ENCODE peak calls at places on chromosomes 6 and 20, in eight cellular contexts. One of them, this sample, is unnamed.

GRCh38 chr6:40328376-40328987 is 258.7 kb downstream of the LRFN2 start:
- DNase-seq in amniotic epithelial cell: no peak
- DNase-seq in activated T-helper 1 cell treated with anti-CD3 and anti-CD28 coated beads, Interleukin-2, amount 50 U/mL, for 16 hours: no peak
- DNase-seq in head of caudate nucleus: peak; percentile 32
- DNase-seq in hypothalamus: no peak
- DNase-seq in HFFc6: no peak
- DNase-seq in activated naive CD8-positive, alpha-beta T cell treated with anti-CD3 and anti-CD28 coated beads for 36 hours: peak; percentile 24
- DNase-seq in GM12865: peak; percentile 8
- DNase-seq in this sample: no peak

GRCh38 chr6:97978855-97979271 is 695.8 kb upstream of the MMS22L start:
- DNase-seq in amniotic epithelial cell: no peak
- DNase-seq in head of caudate nucleus: no peak
- DNase-seq in hypothalamus: no peak
- DNase-seq in activated T-helper 1 cell treated with anti-CD3 and anti-CD28 coated beads, Interleukin-2, amount 50 U/mL, for 16 hours: no peak
- DNase-seq in activated naive CD8-positive, alpha-beta T cell treated with anti-CD3 and anti-CD28 coated beads for 36 hours: no peak
- DNase-seq in GM12865: no peak
- DNase-seq in HFFc6: no peak
- DNase-seq in this sample: no peak

GRCh38 chr20:52564594-52564993 is 373.0 kb upstream of the ZFP64 start:
- DNase-seq in GM12865: no peak
- DNase-seq in HFFc6: no peak
- DNase-seq in head of caudate nucleus: no peak
- DNase-seq in amniotic epithelial cell: no peak
- DNase-seq in activated T-helper 1 cell treated with anti-CD3 and anti-CD28 coated beads, Interleukin-2, amount 50 U/mL, for 16 hours: no peak
- DNase-seq in hypothalamus: no peak
- DNase-seq in activated naive CD8-positive, alpha-beta T cell treated with anti-CD3 and anti-CD28 coated beads for 36 hours: no peak
- DNase-seq in this sample: no peak

GRCh38 chr20:48659888-48660287 is 167.9 kb downstream of the PREX1 start:
- DNase-seq in head of caudate nucleus: no peak
- DNase-seq in activated T-helper 1 cell treated with anti-CD3 and anti-CD28 coated beads, Interleukin-2, amount 50 U/mL, for 16 hours: no peak
- DNase-seq in amniotic epithelial cell: no peak
- DNase-seq in HFFc6: no peak
- DNase-seq in hypothalamus: no peak
- DNase-seq in activated naive CD8-positive, alpha-beta T cell treated with anti-CD3 and anti-CD28 coated beads for 36 hours: no peak
- DNase-seq in GM12865: no peak
- DNase-seq in this sample: no peak

GRCh38 chr6:147203311-147204059 is 732 bp upstream of the STXBP5 start:
- DNase-seq in GM12865: peak; percentile 87
- DNase-seq in activated T-helper 1 cell treated with anti-CD3 and anti-CD28 coated beads, Interleukin-2, amount 50 U/mL, for 16 hours: peak; percentile 32
- DNase-seq in activated naive CD8-positive, alpha-beta T cell treated with anti-CD3 and anti-CD28 coated beads for 36 hours: peak; percentile 82
- DNase-seq in hypothalamus: peak; percentile 63
- DNase-seq in HFFc6: peak; percentile 73
- DNase-seq in head of caudate nucleus: peak; percentile 79
- DNase-seq in amniotic epithelial cell: peak; percentile 78
- DNase-seq in this sample: no peak

GRCh38 chr20:35954907-35955251 is 577 bp upstream of the SCAND1 start:
- DNase-seq in HFFc6: peak; percentile 12
- DNase-seq in activated naive CD8-positive, alpha-beta T cell treated with anti-CD3 and anti-CD28 coated beads for 36 hours: no peak
- DNase-seq in activated T-helper 1 cell treated with anti-CD3 and anti-CD28 coated beads, Interleukin-2, amount 50 U/mL, for 16 hours: peak; percentile 6
- DNase-seq in hypothalamus: no peak
- DNase-seq in GM12865: peak; percentile 55
- DNase-seq in amniotic epithelial cell: peak; percentile 51
- DNase-seq in head of caudate nucleus: no peak
- DNase-seq in this sample: peak; percentile 12

GRCh38 chr20:1775117-1775516 is 117.5 kb upstream of the SIRPG start:
- DNase-seq in HFFc6: peak; percentile 52
- DNase-seq in activated T-helper 1 cell treated with anti-CD3 and anti-CD28 coated beads, Interleukin-2, amount 50 U/mL, for 16 hours: no peak
- DNase-seq in GM12865: no peak
- DNase-seq in activated naive CD8-positive, alpha-beta T cell treated with anti-CD3 and anti-CD28 coated beads for 36 hours: no peak
- DNase-seq in hypothalamus: no peak
- DNase-seq in head of caudate nucleus: no peak
- DNase-seq in amniotic epithelial cell: peak; percentile 69
- DNase-seq in this sample: peak; percentile 30

GRCh38 chr6:37019065-37019450 is 13.6 kb downstream of the FGD2 start:
- DNase-seq in HFFc6: no peak
- DNase-seq in activated T-helper 1 cell treated with anti-CD3 and anti-CD28 coated beads, Interleukin-2, amount 50 U/mL, for 16 hours: no peak
- DNase-seq in activated naive CD8-positive, alpha-beta T cell treated with anti-CD3 and anti-CD28 coated beads for 36 hours: no peak
- DNase-seq in GM12865: no peak
- DNase-seq in amniotic epithelial cell: no peak
- DNase-seq in hypothalamus: no peak
- DNase-seq in head of caudate nucleus: no peak
- DNase-seq in this sample: no peak

GRCh38 chr6:144953552-144954240 is 668.6 kb downstream of the UTRN start:
- DNase-seq in amniotic epithelial cell: peak; percentile 45
- DNase-seq in activated T-helper 1 cell treated with anti-CD3 and anti-CD28 coated beads, Interleukin-2, amount 50 U/mL, for 16 hours: no peak
- DNase-seq in activated naive CD8-positive, alpha-beta T cell treated with anti-CD3 and anti-CD28 coated beads for 36 hours: no peak
- DNase-seq in head of caudate nucleus: no peak
- DNase-seq in HFFc6: peak; percentile 77
- DNase-seq in hypothalamus: no peak
- DNase-seq in GM12865: no peak
- DNase-seq in this sample: peak; percentile 58

GRCh38 chr6:47126647-47127339 is 84.7 kb upstream of the ADGRF1 start:
- DNase-seq in head of caudate nucleus: no peak
- DNase-seq in activated T-helper 1 cell treated with anti-CD3 and anti-CD28 coated beads, Interleukin-2, amount 50 U/mL, for 16 hours: no peak
- DNase-seq in activated naive CD8-positive, alpha-beta T cell treated with anti-CD3 and anti-CD28 coated beads for 36 hours: no peak
- DNase-seq in HFFc6: no peak
- DNase-seq in hypothalamus: no peak
- DNase-seq in GM12865: no peak
- DNase-seq in amniotic epithelial cell: peak; percentile 61
- DNase-seq in this sample: no peak

GRCh38 chr20:63351811-63352591 is 9.1 kb downstream of the CHRNA4 start:
- DNase-seq in amniotic epithelial cell: no peak
- DNase-seq in HFFc6: no peak
- DNase-seq in GM12865: no peak
- DNase-seq in head of caudate nucleus: peak; percentile 69
- DNase-seq in activated naive CD8-positive, alpha-beta T cell treated with anti-CD3 and anti-CD28 coated beads for 36 hours: no peak
- DNase-seq in hypothalamus: peak; percentile 78
- DNase-seq in activated T-helper 1 cell treated with anti-CD3 and anti-CD28 coated beads, Interleukin-2, amount 50 U/mL, for 16 hours: no peak
- DNase-seq in this sample: no peak

GRCh38 chr6:118896339-118897136 is 2.6 kb downstream of the ASF1A start:
- DNase-seq in HFFc6: peak; percentile 54
- DNase-seq in hypothalamus: no peak
- DNase-seq in activated naive CD8-positive, alpha-beta T cell treated with anti-CD3 and anti-CD28 coated beads for 36 hours: no peak
- DNase-seq in amniotic epithelial cell: peak; percentile 58
- DNase-seq in activated T-helper 1 cell treated with anti-CD3 and anti-CD28 coated beads, Interleukin-2, amount 50 U/mL, for 16 hours: no peak
- DNase-seq in GM12865: peak; percentile 67
- DNase-seq in head of caudate nucleus: no peak
- DNase-seq in this sample: no peak

GRCh38 chr6:36834576-36835293 is 4.5 kb downstream of the CPNE5 start:
- DNase-seq in activated T-helper 1 cell treated with anti-CD3 and anti-CD28 coated beads, Interleukin-2, amount 50 U/mL, for 16 hours: no peak
- DNase-seq in hypothalamus: no peak
- DNase-seq in HFFc6: no peak
- DNase-seq in GM12865: no peak
- DNase-seq in head of caudate nucleus: peak; percentile 47
- DNase-seq in amniotic epithelial cell: no peak
- DNase-seq in activated naive CD8-positive, alpha-beta T cell treated with anti-CD3 and anti-CD28 coated beads for 36 hours: no peak
- DNase-seq in this sample: no peak

GRCh38 chr6:4603291-4603690 is 172.9 kb upstream of the CDYL start:
- DNase-seq in HFFc6: peak; percentile 77
- DNase-seq in GM12865: no peak
- DNase-seq in activated naive CD8-positive, alpha-beta T cell treated with anti-CD3 and anti-CD28 coated beads for 36 hours: no peak
- DNase-seq in activated T-helper 1 cell treated with anti-CD3 and anti-CD28 coated beads, Interleukin-2, amount 50 U/mL, for 16 hours: no peak
- DNase-seq in head of caudate nucleus: no peak
- DNase-seq in amniotic epithelial cell: peak; percentile 99
- DNase-seq in hypothalamus: no peak
- DNase-seq in this sample: peak; percentile 68

GRCh38 chr6:151010111-151010510 is 144.6 kb downstream of the MTHFD1L start:
- DNase-seq in head of caudate nucleus: no peak
- DNase-seq in GM12865: no peak
- DNase-seq in hypothalamus: no peak
- DNase-seq in amniotic epithelial cell: no peak
- DNase-seq in activated T-helper 1 cell treated with anti-CD3 and anti-CD28 coated beads, Interleukin-2, amount 50 U/mL, for 16 hours: no peak
- DNase-seq in HFFc6: no peak
- DNase-seq in activated naive CD8-positive, alpha-beta T cell treated with anti-CD3 and anti-CD28 coated beads for 36 hours: no peak
- DNase-seq in this sample: no peak

GRCh38 chr6:149332602-149333311 is 15.2 kb downstream of the TAB2 start:
- DNase-seq in GM12865: no peak
- DNase-seq in activated T-helper 1 cell treated with anti-CD3 and anti-CD28 coated beads, Interleukin-2, amount 50 U/mL, for 16 hours: no peak
- DNase-seq in hypothalamus: no peak
- DNase-seq in HFFc6: no peak
- DNase-seq in activated naive CD8-positive, alpha-beta T cell treated with anti-CD3 and anti-CD28 coated beads for 36 hours: no peak
- DNase-seq in amniotic epithelial cell: peak; percentile 47
- DNase-seq in head of caudate nucleus: no peak
- DNase-seq in this sample: no peak

GRCh38 chr6:5175195-5175594 is 85.6 kb downstream of the LYRM4 start:
- DNase-seq in GM12865: peak; percentile 62
- DNase-seq in HFFc6: no peak
- DNase-seq in activated T-helper 1 cell treated with anti-CD3 and anti-CD28 coated beads, Interleukin-2, amount 50 U/mL, for 16 hours: no peak
- DNase-seq in amniotic epithelial cell: no peak
- DNase-seq in hypothalamus: peak; percentile 21
- DNase-seq in activated naive CD8-positive, alpha-beta T cell treated with anti-CD3 and anti-CD28 coated beads for 36 hours: no peak
- DNase-seq in head of caudate nucleus: no peak
- DNase-seq in this sample: no peak

GRCh38 chr6:166203641-166204222 is 36.1 kb upstream of the TBXT start:
- DNase-seq in head of caudate nucleus: no peak
- DNase-seq in HFFc6: no peak
- DNase-seq in activated naive CD8-positive, alpha-beta T cell treated with anti-CD3 and anti-CD28 coated beads for 36 hours: no peak
- DNase-seq in amniotic epithelial cell: no peak
- DNase-seq in hypothalamus: no peak
- DNase-seq in activated T-helper 1 cell treated with anti-CD3 and anti-CD28 coated beads, Interleukin-2, amount 50 U/mL, for 16 hours: no peak
- DNase-seq in GM12865: no peak
- DNase-seq in this sample: no peak

GRCh38 chr6:79173378-79173777 is 61.1 kb downstream of the HMGN3 start:
- DNase-seq in activated T-helper 1 cell treated with anti-CD3 and anti-CD28 coated beads, Interleukin-2, amount 50 U/mL, for 16 hours: no peak
- DNase-seq in amniotic epithelial cell: no peak
- DNase-seq in HFFc6: no peak
- DNase-seq in GM12865: peak; percentile 4
- DNase-seq in head of caudate nucleus: no peak
- DNase-seq in activated naive CD8-positive, alpha-beta T cell treated with anti-CD3 and anti-CD28 coated beads for 36 hours: no peak
- DNase-seq in hypothalamus: no peak
- DNase-seq in this sample: no peak

GRCh38 chr6:56959938-56960337 is 5.0 kb downstream of the BEND6 start:
- DNase-seq in activated naive CD8-positive, alpha-beta T cell treated with anti-CD3 and anti-CD28 coated beads for 36 hours: no peak
- DNase-seq in GM12865: no peak
- DNase-seq in hypothalamus: no peak
- DNase-seq in HFFc6: peak; percentile 47
- DNase-seq in activated T-helper 1 cell treated with anti-CD3 and anti-CD28 coated beads, Interleukin-2, amount 50 U/mL, for 16 hours: no peak
- DNase-seq in head of caudate nucleus: no peak
- DNase-seq in amniotic epithelial cell: no peak
- DNase-seq in this sample: no peak

GRCh38 chr20:54668271-54669053 is 193.1 kb downstream of the DOK5 start:
- DNase-seq in GM12865: peak; percentile 56
- DNase-seq in activated naive CD8-positive, alpha-beta T cell treated with anti-CD3 and anti-CD28 coated beads for 36 hours: peak; percentile 14
- DNase-seq in hypothalamus: no peak
- DNase-seq in activated T-helper 1 cell treated with anti-CD3 and anti-CD28 coated beads, Interleukin-2, amount 50 U/mL, for 16 hours: no peak
- DNase-seq in amniotic epithelial cell: no peak
- DNase-seq in HFFc6: no peak
- DNase-seq in head of caudate nucleus: no peak
- DNase-seq in this sample: no peak

GRCh38 chr20:47765715-47766594 is 19.3 kb downstream of the SULF2 start:
- DNase-seq in activated naive CD8-positive, alpha-beta T cell treated with anti-CD3 and anti-CD28 coated beads for 36 hours: no peak
- DNase-seq in GM12865: no peak
- DNase-seq in HFFc6: no peak
- DNase-seq in amniotic epithelial cell: no peak
- DNase-seq in hypothalamus: no peak
- DNase-seq in activated T-helper 1 cell treated with anti-CD3 and anti-CD28 coated beads, Interleukin-2, amount 50 U/mL, for 16 hours: no peak
- DNase-seq in head of caudate nucleus: no peak
- DNase-seq in this sample: no peak

GRCh38 chr6:87426789-87427188 is 19.0 kb downstream of the CFAP206 start:
- DNase-seq in hypothalamus: no peak
- DNase-seq in amniotic epithelial cell: no peak
- DNase-seq in HFFc6: no peak
- DNase-seq in head of caudate nucleus: no peak
- DNase-seq in activated T-helper 1 cell treated with anti-CD3 and anti-CD28 coated beads, Interleukin-2, amount 50 U/mL, for 16 hours: no peak
- DNase-seq in GM12865: no peak
- DNase-seq in activated naive CD8-positive, alpha-beta T cell treated with anti-CD3 and anti-CD28 coated beads for 36 hours: no peak
- DNase-seq in this sample: no peak

GRCh38 chr6:55299285-55299684 is 28.0 kb upstream of the GFRAL start:
- DNase-seq in activated T-helper 1 cell treated with anti-CD3 and anti-CD28 coated beads, Interleukin-2, amount 50 U/mL, for 16 hours: no peak
- DNase-seq in GM12865: no peak
- DNase-seq in HFFc6: no peak
- DNase-seq in activated naive CD8-positive, alpha-beta T cell treated with anti-CD3 and anti-CD28 coated beads for 36 hours: no peak
- DNase-seq in amniotic epithelial cell: no peak
- DNase-seq in head of caudate nucleus: no peak
- DNase-seq in hypothalamus: no peak
- DNase-seq in this sample: no peak

GRCh38 chr20:51381557-51381956 is 161.0 kb downstream of the NFATC2 start:
- DNase-seq in HFFc6: no peak
- DNase-seq in GM12865: no peak
- DNase-seq in activated T-helper 1 cell treated with anti-CD3 and anti-CD28 coated beads, Interleukin-2, amount 50 U/mL, for 16 hours: no peak
- DNase-seq in amniotic epithelial cell: no peak
- DNase-seq in hypothalamus: no peak
- DNase-seq in activated naive CD8-positive, alpha-beta T cell treated with anti-CD3 and anti-CD28 coated beads for 36 hours: no peak
- DNase-seq in head of caudate nucleus: no peak
- DNase-seq in this sample: no peak

GRCh38 chr6:142275146-142276006 is 26.4 kb upstream of the ADGRG6 start:
- DNase-seq in hypothalamus: no peak
- DNase-seq in amniotic epithelial cell: peak; percentile 69
- DNase-seq in activated naive CD8-positive, alpha-beta T cell treated with anti-CD3 and anti-CD28 coated beads for 36 hours: no peak
- DNase-seq in HFFc6: peak; percentile 35
- DNase-seq in activated T-helper 1 cell treated with anti-CD3 and anti-CD28 coated beads, Interleukin-2, amount 50 U/mL, for 16 hours: no peak
- DNase-seq in GM12865: no peak
- DNase-seq in head of caudate nucleus: no peak
- DNase-seq in this sample: no peak

GRCh38 chr6:110545081-110545872 is 68.9 kb upstream of the SLC22A16 start:
- DNase-seq in head of caudate nucleus: no peak
- DNase-seq in activated naive CD8-positive, alpha-beta T cell treated with anti-CD3 and anti-CD28 coated beads for 36 hours: no peak
- DNase-seq in GM12865: no peak
- DNase-seq in amniotic epithelial cell: no peak
- DNase-seq in activated T-helper 1 cell treated with anti-CD3 and anti-CD28 coated beads, Interleukin-2, amount 50 U/mL, for 16 hours: no peak
- DNase-seq in HFFc6: no peak
- DNase-seq in hypothalamus: no peak
- DNase-seq in this sample: no peak

GRCh38 chr20:40414843-40415615 is 274.0 kb downstream of the MAFB start:
- DNase-seq in amniotic epithelial cell: no peak
- DNase-seq in activated naive CD8-positive, alpha-beta T cell treated with anti-CD3 and anti-CD28 coated beads for 36 hours: no peak
- DNase-seq in activated T-helper 1 cell treated with anti-CD3 and anti-CD28 coated beads, Interleukin-2, amount 50 U/mL, for 16 hours: no peak
- DNase-seq in head of caudate nucleus: no peak
- DNase-seq in HFFc6: no peak
- DNase-seq in GM12865: no peak
- DNase-seq in hypothalamus: no peak
- DNase-seq in this sample: no peak

GRCh38 chr20:23142162-23143050 is 56.3 kb upstream of the CD93 start:
- DNase-seq in activated naive CD8-positive, alpha-beta T cell treated with anti-CD3 and anti-CD28 coated beads for 36 hours: peak; percentile 7
- DNase-seq in activated T-helper 1 cell treated with anti-CD3 and anti-CD28 coated beads, Interleukin-2, amount 50 U/mL, for 16 hours: no peak
- DNase-seq in amniotic epithelial cell: no peak
- DNase-seq in head of caudate nucleus: no peak
- DNase-seq in HFFc6: no peak
- DNase-seq in GM12865: peak; percentile 79
- DNase-seq in hypothalamus: no peak
- DNase-seq in this sample: no peak

GRCh38 chr6:13014551-13015378 is 298.2 kb downstream of the PHACTR1 start:
- DNase-seq in GM12865: no peak
- DNase-seq in head of caudate nucleus: peak; percentile 35
- DNase-seq in amniotic epithelial cell: no peak
- DNase-seq in activated naive CD8-positive, alpha-beta T cell treated with anti-CD3 and anti-CD28 coated beads for 36 hours: no peak
- DNase-seq in hypothalamus: no peak
- DNase-seq in HFFc6: no peak
- DNase-seq in activated T-helper 1 cell treated with anti-CD3 and anti-CD28 coated beads, Interleukin-2, amount 50 U/mL, for 16 hours: no peak
- DNase-seq in this sample: no peak

This sample was measured in GM04503.